ENCODE peak calls at places on chromosomes 7 and 10, in eight cellular contexts. J is right lobe of liver, B is GM12864, O is A549, N is HCT116, T is colonic mucosa, L is suprapubic skin, W is uterus. E is an unnamed sample.

GRCh38 chr7:136958016-136958415 is 89.6 kb downstream of the CHRM2 start:
- DNase-seq in W (no peak), T (no peak), O (no peak), L (no peak), N (no peak), B (no peak), J (no peak), E (peak; percentile 14)

GRCh38 chr7:140638311-140638791 is 2.3 kb downstream of the DENND2A start:
- DNase-seq in T (no peak), O (no peak), L (peak; percentile 84), B (no peak), N (no peak), W (peak; percentile 59), J (no peak), E (peak; percentile 76)

GRCh38 chr10:43573250-43574034 is 974 bp downstream of the ZNF239 start:
- DNase-seq in N (no peak), J (no peak), W (no peak), O (no peak), L (no peak), B (no peak), T (no peak), E (peak; percentile 15)

GRCh38 chr7:1040790-1041189 is 3.6 kb upstream of the GPR146 start:
- DNase-seq in B (no peak), J (no peak), W (peak; percentile 68), L (no peak), N (no peak), O (no peak), T (no peak), E (peak; percentile 59)

GRCh38 chr7:19079066-19079465 is 38.4 kb downstream of the TWIST1 start:
- DNase-seq in W (no peak), L (no peak), O (no peak), N (peak; percentile 12), J (no peak), T (no peak), B (no peak), E (peak; percentile 68)

GRCh38 chr10:33808475-33808874 is 474.0 kb upstream of the NRP1 start:
- DNase-seq in W (no peak), O (no peak), N (no peak), T (no peak), J (no peak), L (no peak), B (no peak), E (no peak)

GRCh38 chr10:24843256-24843655 is 109.2 kb downstream of the PRTFDC1 start:
- DNase-seq in L (no peak), W (no peak), N (no peak), O (no peak), B (no peak), T (no peak), J (no peak), E (no peak)

GRCh38 chr7:135512135-135512887 is 2.4 kb upstream of the CNOT4 start:
- DNase-seq in W (no peak), N (peak; percentile 78), J (no peak), T (peak; percentile 27), O (peak; percentile 69), L (no peak), B (peak; percentile 62), E (peak; percentile 58)

GRCh38 chr7:39353615-39354376 is 212.4 kb upstream of the YAE1 start:
- DNase-seq in N (no peak), B (no peak), W (peak; percentile 62), J (no peak), T (no peak), L (no peak), O (no peak), E (peak; percentile 59)

GRCh38 chr10:31920538-31920937 is 8.1 kb downstream of the ARHGAP12 start:
- DNase-seq in J (no peak), N (no peak), O (no peak), L (no peak), W (no peak), T (no peak), B (no peak), E (no peak)

GRCh38 chr10:110918269-110918632 is 729 bp downstream of the BBIP1 start:
- DNase-seq in L (peak; percentile 97), W (peak; percentile 96), O (peak; percentile 89), T (peak; percentile 97), N (peak; percentile 93), J (no peak), B (no peak), E (peak; percentile 98)

GRCh38 chr7:29044529-29044928 is 86.4 kb upstream of the TRIL start:
- DNase-seq in J (no peak), L (no peak), N (no peak), T (no peak), B (no peak), W (no peak), O (no peak), E (peak; percentile 10)

GRCh38 chr7:71937840-71938371 is 474.2 kb downstream of the CALN1 start:
- DNase-seq in N (no peak), J (no peak), L (no peak), T (no peak), O (no peak), W (no peak), B (no peak), E (no peak)

GRCh38 chr7:48261696-48262095 is 90.4 kb downstream of the ABCA13 start:
- DNase-seq in W (no peak), J (no peak), T (no peak), B (no peak), L (no peak), O (no peak), N (no peak), E (no peak)

GRCh38 chr10:87093461-87094372 is 926 bp downstream of the GLUD1 start:
- DNase-seq in L (peak; percentile 91), O (peak; percentile 45), T (peak; percentile 80), J (peak; percentile 76), W (peak; percentile 57), N (no peak), B (peak; percentile 39), E (peak; percentile 53)

GRCh38 chr10:33154590-33154989 is 179.9 kb downstream of the NRP1 start:
- DNase-seq in N (no peak), T (no peak), J (no peak), L (no peak), W (no peak), B (no peak), O (no peak), E (no peak)

GRCh38 chr7:31114593-31115343 is 62.7 kb downstream of the ADCYAP1R1 start:
- DNase-seq in B (no peak), N (no peak), O (no peak), L (no peak), T (no peak), J (no peak), W (no peak), E (peak; percentile 50)

GRCh38 chr10:20202337-20202736 is 386.1 kb downstream of the PLXDC2 start:
- DNase-seq in L (no peak), B (no peak), W (no peak), N (no peak), O (no peak), T (no peak), J (no peak), E (no peak)

GRCh38 chr7:122965306-122965705 is 30.2 kb downstream of the TAS2R16 start:
- DNase-seq in T (no peak), N (no peak), W (no peak), O (no peak), B (no peak), J (no peak), L (no peak), E (no peak)

GRCh38 chr10:25178411-25178810 is 3.6 kb downstream of the GPR158 start:
- DNase-seq in O (no peak), W (no peak), L (no peak), N (no peak), J (no peak), T (no peak), B (no peak), E (no peak)

GRCh38 chr10:77111611-77112550 is 525.7 kb downstream of the KCNMA1 start:
- DNase-seq in N (peak; percentile 16), T (no peak), J (no peak), O (peak; percentile 76), B (peak; percentile 3), L (no peak), W (no peak), E (peak; percentile 88)

GRCh38 chr10:75019360-75019759 is 92.1 kb upstream of the SAMD8 start:
- DNase-seq in O (no peak), N (no peak), B (no peak), L (no peak), W (no peak), J (no peak), T (no peak), E (peak; percentile 54)
- TF ChIP-seq CTCF in O (peak; percentile 71), N (peak; percentile 51), B (peak; percentile 39), L (no peak), W (peak; percentile 33), J (peak; percentile 35), T (no peak), E (peak; percentile 31)

DNA sequence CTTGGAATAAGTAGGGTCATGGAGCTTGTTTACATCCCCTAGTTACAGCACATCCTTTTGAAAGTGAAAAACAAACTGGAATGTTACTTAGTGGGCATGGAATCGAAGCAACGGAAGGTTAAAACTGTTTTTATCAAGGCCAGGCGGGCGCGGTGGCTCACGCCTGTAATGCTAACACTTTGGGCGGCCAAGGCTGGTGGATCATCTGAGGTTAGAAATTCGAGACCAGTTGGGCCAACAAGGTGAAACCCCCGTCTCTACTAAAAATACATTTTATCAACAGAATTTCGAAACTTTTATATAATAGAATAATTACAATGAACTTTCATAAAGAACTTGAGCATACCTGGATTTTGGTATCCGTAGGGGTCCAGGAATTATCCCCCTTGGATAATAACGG is 1.1 kb upstream of the TMED4 start:
- DNase-seq in J (no peak), N (no peak), L (no peak), T (no peak), B (no peak), W (no peak), O (no peak), E (no peak)
- H3K4me3 ChIP-seq in J (peak overlapping the region; percentile 94), N (peak overlapping the region; percentile 98), L (peak overlapping the region; percentile 77), T (peak overlapping the region; percentile 89), B (peak overlapping the region; percentile 94), W (no peak overlapping the region), O (peak overlapping the region; percentile 68), E (peak overlapping the region; percentile 86)

GRCh38 chr7:50449881-50450690 is at the start of gene FIGNL1:
- DNase-seq in T (peak; percentile 82), N (peak; percentile 55), J (peak; percentile 87), B (peak; percentile 68), W (peak; percentile 69), O (peak; percentile 65), L (peak; percentile 85), E (peak; percentile 87)
- TF ChIP-seq CTCF in T (no peak), N (no peak), J (no peak), B (no peak), W (no peak), O (no peak), L (no peak), E (no peak)

DNA sequence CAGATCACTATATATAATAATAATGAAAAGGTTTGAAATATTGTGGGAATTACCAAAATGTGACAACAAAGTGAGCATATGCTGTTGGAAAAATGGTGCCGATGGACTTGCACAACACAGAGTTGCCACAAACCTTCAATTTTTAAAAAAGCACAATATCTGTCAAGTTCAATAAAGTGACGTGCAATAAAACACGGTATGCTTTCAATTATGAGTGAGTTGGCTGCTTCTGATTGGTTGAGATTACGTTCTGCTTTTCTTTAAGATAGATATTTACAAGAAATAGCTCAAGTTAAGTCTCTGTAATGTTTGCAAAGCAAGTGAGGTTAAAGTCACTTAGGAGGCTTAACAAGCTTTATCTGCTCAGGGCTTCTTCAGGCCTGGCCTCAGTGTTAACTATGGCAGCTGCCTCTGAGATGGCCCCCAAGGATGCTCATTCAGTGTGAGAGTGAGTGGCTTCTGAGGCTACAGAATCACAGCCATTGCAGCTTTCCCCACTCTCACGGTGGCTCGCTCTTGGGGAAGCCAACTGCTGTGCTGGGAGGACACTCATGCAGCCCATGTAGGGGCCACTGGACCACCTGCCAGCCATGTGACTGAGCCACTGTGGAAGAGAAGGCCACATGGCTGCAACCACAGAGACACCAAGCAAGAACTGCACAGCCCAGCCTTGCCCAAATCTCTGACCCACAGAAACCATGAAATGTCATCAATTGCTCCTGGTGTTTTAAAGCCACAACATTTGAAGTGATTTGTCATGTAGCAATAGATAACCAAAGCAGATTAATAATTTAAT is 78.3 kb upstream of the TMEM72 start:
- DNase-seq in L (no peak), W (no peak), O (no peak), T (no peak), B (no peak), N (no peak), J (no peak), E (no peak)
- H3K4me3 ChIP-seq in L (no peak overlapping the region), W (no peak overlapping the region), O (no peak overlapping the region), T (no peak overlapping the region), B (no peak overlapping the region), N (no peak overlapping the region), J (no peak overlapping the region), E (no peak overlapping the region)

E was measured in astrocyte of the spinal cord.